ENCODE peak calls at places on chromosome 9, in six cellular contexts. W is bronchial epithelial cell, P is heart left ventricle, A is tibial nerve, L is dorsolateral prefrontal cortex, V is epithelial cell of esophagus. R is an unnamed sample.

GRCh38 chr9:124870723-124871122 is 8.8 kb downstream of the ARPC5L start:
- DNase-seq in W (no peak), P (no peak), A (no peak), L (no peak), V (no peak), R (no peak)

GRCh38 chr9:76401176-76401575 is 7.0 kb upstream of the RFK start:
- DNase-seq in W (no peak), P (no peak), A (no peak), L (no peak), V (no peak), R (no peak)

GRCh38 chr9:105500108-105500766 is 52.4 kb downstream of the FSD1L start:
- DNase-seq in W (peak), P (no peak), A (no peak), L (no peak), V (peak), R (no peak)

GRCh38 chr9:93196095-93197055 is 12.4 kb downstream of the WNK2 start:
- DNase-seq in W (no peak), P (peak), A (no peak), L (no peak), V (no peak), R (no peak)

GRCh38 chr9:35500130-35500748 is 10.3 kb downstream of the RUSC2 start:
- DNase-seq in W (no peak), P (no peak), A (no peak), L (no peak), V (no peak), R (no peak)

GRCh38 chr9:133368249-133368881 is 7.5 kb downstream of the SURF4 start:
- DNase-seq in W (no peak), P (no peak), A (no peak), L (no peak), V (no peak), R (no peak)

GRCh38 chr9:115142502-115143265 is 24.7 kb upstream of the TNC start:
- DNase-seq in W (no peak), P (no peak), A (no peak), L (peak), V (no peak), R (peak)

GRCh38 chr9:23821400-23822181 is 4.4 kb downstream of the ELAVL2 start:
- DNase-seq in W (no peak), P (peak), A (no peak), L (no peak), V (peak), R (no peak)

GRCh38 chr9:16524823-16525222 is 345.6 kb downstream of the BNC2 start:
- DNase-seq in W (no peak), P (no peak), A (no peak), L (no peak), V (no peak), R (no peak)

GRCh38 chr9:33506626-33507370 is 17.3 kb upstream of the ANKRD18B start:
- DNase-seq in W (peak), P (no peak), A (no peak), L (no peak), V (peak), R (peak)

GRCh38 chr9:120583958-120584369 is 4.0 kb upstream of the CDK5RAP2 start:
- DNase-seq in W (peak), P (peak), A (peak), L (peak), V (peak), R (peak)

GRCh38 chr9:130301483-130302286 is 36.1 kb downstream of the HMCN2 start:
- DNase-seq in W (no peak), P (peak), A (peak), L (no peak), V (no peak), R (peak)

GRCh38 chr9:131096490-131097258 is at the start of gene AIF1L:
- DNase-seq in W (no peak), P (peak), A (no peak), L (no peak), V (peak), R (no peak)

GRCh38 chr9:89455356-89455824 is 42.5 kb downstream of the SEMA4D start:
- DNase-seq in W (no peak), P (no peak), A (no peak), L (no peak), V (no peak), R (no peak)

GRCh38 chr9:19137282-19137681 is 10.0 kb upstream of the PLIN2 start:
- DNase-seq in W (peak), P (no peak), A (no peak), L (no peak), V (peak), R (peak)

DNA sequence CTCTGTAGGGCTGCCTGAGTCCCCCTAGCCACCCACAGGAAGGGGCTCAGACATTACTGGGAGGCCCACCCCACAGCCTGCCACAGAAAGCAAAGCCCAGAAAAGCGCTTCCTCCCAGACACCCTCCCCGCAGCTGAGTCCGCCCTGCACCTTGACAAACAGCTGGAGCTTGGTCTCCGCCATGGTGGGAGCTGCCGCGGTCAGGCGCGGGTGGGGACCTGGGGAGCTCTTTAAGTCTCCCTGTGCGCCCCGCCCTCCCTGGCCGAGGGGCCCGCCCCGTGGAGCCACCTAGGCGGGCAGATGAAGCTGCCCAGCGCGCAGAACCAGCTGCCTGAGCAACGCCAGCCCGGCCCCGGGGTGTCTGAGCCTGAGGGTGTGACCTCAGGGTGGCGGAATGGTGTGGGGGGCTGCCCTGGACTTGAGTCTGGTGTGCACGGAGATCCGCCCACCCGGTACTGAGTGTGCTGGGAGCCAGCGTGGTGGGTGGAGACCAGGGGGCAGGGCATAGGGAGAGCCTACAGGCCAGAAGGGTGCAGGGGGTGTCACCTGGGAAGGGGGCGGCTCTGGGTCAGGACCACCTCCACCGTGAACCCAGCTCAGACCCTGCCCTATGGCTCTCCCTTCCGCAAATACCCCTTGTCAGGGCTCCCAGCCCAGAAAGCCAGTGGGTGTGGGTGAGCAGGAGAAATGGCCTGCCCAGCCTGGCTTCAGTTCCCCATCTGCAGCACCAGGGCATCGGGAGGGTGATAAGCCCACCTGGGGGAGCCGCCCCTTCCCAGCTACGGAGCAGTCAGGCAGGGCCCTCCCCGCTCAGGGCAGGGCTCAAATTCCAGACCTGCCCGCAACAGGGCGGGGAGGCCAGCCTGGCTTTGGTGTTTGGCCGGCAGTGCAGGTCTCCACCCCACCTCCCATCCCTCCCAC is at the start of gene CLIC3:
- DNase-seq in W (peak), P (no peak), A (no peak), L (no peak), V (peak), R (peak)
- H3K4me3 ChIP-seq in W (peak), P (peak), A (peak), L (no peak), V (peak), R (peak)

GRCh38 chr9:95075700-95076099 is 241.8 kb downstream of the FANCC start:
- DNase-seq in W (no peak), P (no peak), A (no peak), L (no peak), V (no peak), R (no peak)

GRCh38 chr9:95076696-95077052 is 240.8 kb downstream of the FANCC start:
- DNase-seq in W (no peak), P (no peak), A (no peak), L (no peak), V (no peak), R (no peak)

GRCh38 chr9:95078516-95078915 is 239.0 kb downstream of the FANCC start:
- DNase-seq in W (no peak), P (no peak), A (no peak), L (peak), V (no peak), R (no peak)

GRCh38 chr9:95077766-95078382 is 239.6 kb downstream of the FANCC start:
- DNase-seq in W (no peak), P (no peak), A (no peak), L (no peak), V (no peak), R (no peak)

GRCh38 chr9:95077053-95077765 is 240.3 kb downstream of the FANCC start:
- DNase-seq in W (no peak), P (no peak), A (no peak), L (no peak), V (no peak), R (no peak)
- TF ChIP-seq CTCF in W (no peak), P (no peak), A (no peak), L (no peak), V (no peak), R (no peak)

DNA sequence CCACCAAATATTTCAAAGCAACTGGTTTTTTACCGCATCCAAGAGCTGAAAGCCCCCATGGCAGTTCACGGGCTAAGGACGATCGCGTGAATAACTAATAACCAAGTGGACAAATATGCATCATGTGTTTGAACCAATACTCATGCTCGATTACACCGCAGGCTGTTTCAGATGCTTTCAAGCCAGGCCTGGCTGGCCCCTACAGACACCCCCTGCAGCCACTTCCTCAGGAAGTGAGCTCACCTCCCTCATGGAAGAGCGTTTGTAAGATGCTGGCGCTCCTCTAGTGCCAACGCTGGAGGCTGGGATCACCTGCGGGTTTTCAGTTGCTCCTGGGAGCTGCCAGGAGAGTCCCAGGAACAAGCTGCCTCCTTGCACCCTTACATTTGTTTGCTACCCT is 53.9 kb upstream of the PTCH1 start:
- DNase-seq in W (no peak), P (no peak), A (no peak), L (no peak), V (no peak), R (peak)
- H3K4me3 ChIP-seq in W (no peak), P (no peak), A (no peak), L (no peak), V (no peak), R (no peak)

GRCh38 chr9:4618700-4619099 is 43.4 kb upstream of the PLPP6 start:
- DNase-seq in W (no peak), P (no peak), A (no peak), L (no peak), V (no peak), R (no peak)

GRCh38 chr9:4622016-4622415 is 40.1 kb upstream of the PLPP6 start:
- DNase-seq in W (no peak), P (no peak), A (no peak), L (no peak), V (no peak), R (no peak)

GRCh38 chr9:4620881-4621555 is 41.1 kb upstream of the PLPP6 start:
- DNase-seq in W (no peak), P (no peak), A (no peak), L (no peak), V (no peak), R (peak)

GRCh38 chr9:4617752-4618151 is 44.3 kb upstream of the PLPP6 start:
- DNase-seq in W (no peak), P (no peak), A (no peak), L (no peak), V (no peak), R (no peak)

DNA sequence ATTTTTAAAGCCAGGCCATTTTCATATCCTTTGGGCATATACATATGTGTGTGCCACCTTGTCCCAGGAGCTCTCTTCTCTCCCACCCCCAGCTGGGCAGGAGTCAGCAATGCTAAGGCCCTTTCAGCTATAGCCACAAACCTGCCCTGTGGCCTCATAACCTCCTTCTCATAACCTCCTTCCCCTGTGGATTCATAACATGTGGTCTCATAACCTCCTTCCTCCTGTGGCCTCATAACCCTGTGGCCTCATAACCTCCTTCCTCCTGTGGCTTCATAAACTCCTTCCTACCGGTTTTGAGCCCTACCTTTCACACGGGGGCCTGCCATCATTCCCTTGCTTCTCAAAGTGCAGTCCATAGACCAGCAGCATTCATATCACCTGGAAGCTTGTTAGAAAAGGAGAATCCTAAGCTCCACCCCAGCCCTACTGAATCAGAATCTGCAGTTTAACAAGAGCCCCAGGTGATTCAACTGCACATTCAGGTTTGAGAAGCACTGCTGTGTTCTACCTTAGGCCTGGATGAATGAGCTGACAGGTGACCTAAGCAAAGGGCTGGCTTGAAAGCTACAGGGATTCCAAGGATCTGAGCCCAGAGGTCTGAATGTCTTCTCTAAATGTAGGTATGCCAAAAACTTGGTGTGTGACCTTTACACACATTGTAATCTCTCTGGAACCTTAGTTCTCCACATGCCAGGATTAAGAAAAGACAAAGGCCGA is 41.9 kb upstream of the PLPP6 start:
- DNase-seq in W (peak), P (no peak), A (no peak), L (no peak), V (peak), R (no peak)
- TF ChIP-seq CTCF in W (no peak), P (no peak), A (no peak), L (no peak), V (no peak), R (no peak)

GRCh38 chr9:77585335-77585786 is 62.8 kb downstream of the GNA14 start:
- DNase-seq in W (peak), P (no peak), A (no peak), L (no peak), V (no peak), R (no peak)
- H3K4me3 ChIP-seq in W (no peak), P (no peak), A (no peak), L (no peak), V (no peak), R (no peak)

GRCh38 chr9:71628247-71628646 is 140.1 kb downstream of the CEMIP2 start:
- DNase-seq in W (no peak), P (no peak), A (no peak), L (no peak), V (no peak), R (peak)
- TF ChIP-seq CTCF in W (peak), P (peak), A (peak), L (no peak), V (peak), R (peak)

R was measured in AG10803.